ENCODE peak calls at places on chromosome 21, in eight cellular contexts. Q is spleen, S is brain microvascular endothelial cell, J is fibroblast of lung, Z is neural progenitor cell, W is SJSA1, R is heart right ventricle, K is GM23248. C is an unnamed sample. For H3K27me3, the result is how much of the 10 kb centered on the place peaks cover.

GRCh38 chr21:39444406-39445145 is 1.0 kb downstream of the LCA5L start:
- DNase-seq in J (peak), K (peak), Q (no peak), W (no peak), R (no peak), S (peak), Z (peak), C (no peak)

GRCh38 chr21:29298348-29299045 is at the start of gene BACH1:
- DNase-seq in R (peak), Q (peak), S (peak), J (peak), Z (peak), W (peak), K (peak), C (peak)

GRCh38 chr21:37149411-37149810 is 76.4 kb downstream of the TTC3 start:
- DNase-seq in Q (no peak), R (no peak), K (peak), W (no peak), J (peak), S (peak), Z (no peak), C (peak)

GRCh38 chr21:22758478-22758877 is 1760.3 kb downstream of the NCAM2 start:
- DNase-seq in J (peak), W (no peak), R (no peak), K (no peak), Q (no peak), Z (no peak), S (no peak), C (no peak)

GRCh38 chr21:29613021-29613420 is 314.3 kb downstream of the BACH1 start:
- DNase-seq in R (no peak), J (peak), W (no peak), K (peak), S (no peak), Z (no peak), Q (no peak), C (no peak)

GRCh38 chr21:17429936-17430335 is 82.9 kb upstream of the CXADR start:
- DNase-seq in Z (no peak), Q (no peak), R (no peak), W (no peak), J (no peak), S (no peak), K (no peak), C (no peak)

GRCh38 chr21:29053011-29053553 is 20.4 kb downstream of the CCT8 start:
- DNase-seq in J (no peak), Q (no peak), R (no peak), S (no peak), W (no peak), K (no peak), Z (no peak), C (no peak)

GRCh38 chr21:40291560-40291959 is 424.3 kb downstream of the PCP4 start:
- DNase-seq in Z (no peak), R (no peak), K (no peak), S (no peak), Q (no peak), J (no peak), W (no peak), C (no peak)

GRCh38 chr21:36288651-36289243 is 31.2 kb upstream of the MORC3 start:
- DNase-seq in J (no peak), W (no peak), S (no peak), R (no peak), Z (no peak), Q (no peak), K (no peak), C (no peak)

GRCh38 chr21:32307706-32308105 is 9.1 kb downstream of the MRAP start:
- DNase-seq in S (peak), R (no peak), Z (no peak), J (peak), K (no peak), W (no peak), Q (no peak), C (no peak)

GRCh38 chr21:31514598-31514997 is 144.9 kb upstream of the SOD1 start:
- DNase-seq in Q (no peak), J (no peak), R (no peak), W (no peak), K (no peak), S (peak), Z (peak), C (no peak)

GRCh38 chr21:25895565-25896205 is 160.9 kb downstream of the GABPA start:
- DNase-seq in R (no peak), Z (peak), W (no peak), S (no peak), Q (no peak), K (peak), J (peak), C (no peak)

GRCh38 chr21:25709684-25710265 is 24.9 kb downstream of the ATP5PF start:
- DNase-seq in Q (no peak), R (no peak), Z (peak), W (no peak), K (peak), S (no peak), J (no peak), C (no peak)

GRCh38 chr21:42051788-42052187 is 19.3 kb upstream of the UMODL1 start:
- DNase-seq in W (no peak), Z (no peak), R (no peak), Q (peak), J (no peak), S (no peak), K (no peak), C (no peak)

GRCh38 chr21:15431053-15431452 is 298.7 kb upstream of the USP25 start:
- DNase-seq in Z (no peak), K (no peak), J (no peak), R (no peak), W (no peak), S (no peak), Q (no peak), C (no peak)

GRCh38 chr21:27581168-27581567 is 614.3 kb upstream of the ADAMTS5 start:
- DNase-seq in W (no peak), J (no peak), Z (no peak), R (no peak), K (peak), Q (no peak), S (no peak), C (no peak)

GRCh38 chr21:36297938-36298572 is 21.9 kb upstream of the MORC3 start:
- DNase-seq in W (no peak), Q (peak), J (no peak), R (no peak), S (no peak), Z (no peak), K (peak), C (no peak)

GRCh38 chr21:32929633-32930038 is 96.1 kb upstream of the OLIG2 start:
- DNase-seq in Q (no peak), R (no peak), W (no peak), K (no peak), S (no peak), J (no peak), Z (no peak), C (no peak)

GRCh38 chr21:22554690-22555316 is 1556.6 kb downstream of the NCAM2 start:
- DNase-seq in R (no peak), J (no peak), Q (no peak), Z (no peak), S (no peak), W (no peak), K (no peak), C (no peak)

GRCh38 chr21:42158846-42159245 is 60.1 kb upstream of the ABCG1 start:
- DNase-seq in Q (no peak), R (no peak), J (no peak), K (no peak), W (peak), Z (no peak), S (no peak), C (no peak)

GRCh38 chr21:40512590-40512989 is 334.4 kb downstream of the DSCAM start:
- DNase-seq in W (no peak), K (no peak), Q (no peak), J (no peak), Z (peak), S (no peak), R (no peak), C (no peak)

GRCh38 chr21:42161957-42162681 is 56.8 kb upstream of the ABCG1 start:
- DNase-seq in Q (no peak), Z (peak), S (no peak), W (peak), J (no peak), K (no peak), R (no peak), C (no peak)

GRCh38 chr21:23887709-23888303 is 1719.5 kb downstream of the MRPL39 start:
- DNase-seq in S (no peak), R (no peak), Q (peak), J (no peak), Z (no peak), W (no peak), K (no peak), C (no peak)

GRCh38 chr21:38544681-38545080 is 46.4 kb upstream of the ERG start:
- DNase-seq in K (peak), J (no peak), W (no peak), Q (no peak), S (peak), R (no peak), Z (no peak), C (no peak)

GRCh38 chr21:32994305-32994704 is 31.4 kb upstream of the OLIG2 start:
- DNase-seq in Q (no peak), R (no peak), J (peak), Z (no peak), S (peak), W (no peak), K (peak), C (no peak)

GRCh38 chr21:24375201-24375600 is 1232.1 kb downstream of the MRPL39 start:
- DNase-seq in W (no peak), R (no peak), Q (no peak), K (no peak), Z (no peak), J (no peak), S (no peak), C (no peak)

GRCh38 chr21:34184232-34184631 is 110.9 kb downstream of the MRPS6 start:
- DNase-seq in Z (no peak), J (no peak), Q (no peak), K (no peak), W (no peak), R (no peak), S (no peak), C (no peak)
- H3K27ac ChIP-seq in Z (no peak), J (no peak), Q (no peak), K (no peak), W (no peak), R (no peak), S (no peak), C (no peak)

GRCh38 chr21:45981154-45981606 is 390 bp upstream of the COL6A1 start:
- DNase-seq in W (peak), Z (peak), K (peak), J (peak), S (peak), R (peak), Q (peak), C (peak)

GRCh38 chr21:45981641-45982255 is at the start of gene COL6A1:
- DNase-seq in R (peak), W (peak), K (peak), S (no peak), Z (peak), J (no peak), Q (peak), C (no peak)

GRCh38 chr21:45982758-45983731 is 1.5 kb downstream of the COL6A1 start:
- DNase-seq in W (no peak), Z (peak), S (no peak), K (peak), J (no peak), R (peak), Q (peak), C (no peak)

GRCh38 chr21:45980697-45981096 is 873 bp upstream of the COL6A1 start:
- DNase-seq in R (no peak), Z (no peak), W (no peak), K (no peak), S (no peak), Q (no peak), J (no peak), C (no peak)

DNA sequence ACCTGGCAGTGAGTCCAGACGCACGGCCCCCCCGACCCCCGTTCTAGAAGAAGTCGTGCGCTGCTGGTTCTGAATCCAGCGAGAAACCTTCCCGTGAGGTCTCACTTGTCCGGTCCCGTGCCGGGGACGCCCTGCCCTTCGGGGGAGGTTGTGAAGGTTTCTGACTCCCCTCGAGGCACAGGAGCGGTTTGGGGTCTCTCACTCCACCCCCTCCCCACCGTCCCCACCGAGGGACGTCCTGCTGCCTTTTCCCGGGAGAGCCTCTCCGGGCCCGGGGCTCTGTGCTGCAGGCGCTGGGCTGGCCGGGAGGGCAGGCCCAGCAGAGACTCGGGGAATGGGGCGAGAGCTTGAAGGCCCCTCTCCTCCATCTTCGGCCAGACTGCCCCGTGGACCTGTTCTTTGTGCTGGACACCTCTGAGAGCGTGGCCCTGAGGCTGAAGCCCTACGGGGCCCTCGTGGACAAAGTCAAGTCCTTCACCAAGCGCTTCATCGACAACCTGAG is 737 bp downstream of the COL6A1 start:
- DNase-seq in R (peak), W (no peak), K (peak), Z (peak), J (no peak), Q (peak), S (no peak), C (no peak)
- H3K4me3 ChIP-seq in R (peak), W (peak), K (peak), Z (peak), J (peak), Q (peak), S (peak), C (peak)

GRCh38 chr21:44918581-44919033 is 2.1 kb downstream of the ITGB2 start:
- DNase-seq in R (no peak), K (no peak), J (no peak), Q (peak), Z (peak), W (no peak), S (no peak), C (no peak)

GRCh38 chr21:44919111-44919912 is 1.4 kb downstream of the ITGB2 start:
- DNase-seq in R (no peak), S (no peak), Q (peak), W (no peak), Z (no peak), J (no peak), K (peak), C (no peak)

GRCh38 chr21:44916965-44917364 is 3.7 kb downstream of the ITGB2 start:
- DNase-seq in W (no peak), Z (no peak), J (no peak), S (no peak), R (no peak), Q (no peak), K (no peak), C (no peak)

GRCh38 chr21:44918107-44918470 is 2.6 kb downstream of the ITGB2 start:
- DNase-seq in J (no peak), R (no peak), S (no peak), K (no peak), W (no peak), Q (peak), Z (no peak), C (no peak)

DNA sequence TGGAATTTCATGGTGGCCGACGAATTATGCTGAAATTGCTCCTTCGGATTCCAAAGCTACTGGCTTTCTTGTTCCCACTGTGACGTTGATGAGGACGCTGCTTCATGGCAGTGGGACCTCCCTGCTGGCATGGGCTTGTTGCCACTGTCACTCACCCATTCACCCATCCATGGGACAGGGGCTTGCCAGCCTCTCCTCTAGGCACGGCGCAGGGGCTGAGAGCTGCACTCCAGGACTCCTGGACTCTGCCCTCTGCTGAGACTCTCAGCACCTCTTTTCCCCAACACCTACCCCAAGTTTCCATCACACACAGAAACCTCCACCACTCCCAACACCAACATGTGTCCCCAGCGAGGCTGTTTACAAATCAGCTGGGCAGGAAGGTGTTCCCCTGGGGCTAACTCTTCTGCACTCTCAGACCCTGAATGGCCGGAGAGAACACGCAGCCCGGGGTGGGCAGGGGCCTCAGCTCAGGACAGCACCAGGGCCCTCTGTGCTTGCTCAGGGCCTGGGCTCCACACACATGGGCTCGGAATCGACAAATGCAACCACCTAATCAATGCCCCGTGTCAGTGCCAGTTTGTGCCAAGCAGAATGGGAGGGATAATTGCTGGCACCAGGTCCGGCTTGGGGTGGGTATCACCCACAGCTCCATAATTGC is 3.1 kb downstream of the ITGB2 start:
- DNase-seq in K (no peak), J (no peak), Q (no peak), Z (no peak), R (no peak), S (no peak), W (no peak), C (no peak)
- H3K27me3 ChIP-seq in K (under half), J (under half), Q (under half), Z (half or more), R (under half), S (under half), W (under half), C (half or more)

GRCh38 chr21:44082648-44083436 is 24.4 kb upstream of the PWP2 start:
- DNase-seq in R (no peak), W (no peak), Z (no peak), J (no peak), Q (no peak), S (no peak), K (no peak), C (no peak)

GRCh38 chr21:44084496-44085241 is 22.5 kb upstream of the PWP2 start:
- DNase-seq in R (no peak), K (no peak), J (no peak), Z (no peak), W (no peak), Q (no peak), S (no peak), C (no peak)

GRCh38 chr21:44086636-44087425 is 20.4 kb upstream of the PWP2 start:
- DNase-seq in W (no peak), S (no peak), K (no peak), J (no peak), Z (no peak), Q (no peak), R (no peak), C (no peak)

GRCh38 chr21:44085491-44086321 is 21.5 kb upstream of the PWP2 start:
- DNase-seq in W (no peak), K (no peak), S (no peak), Z (no peak), J (no peak), R (no peak), Q (no peak), C (no peak)

GRCh38 chr21:44083631-44084291 is 23.4 kb upstream of the PWP2 start:
- DNase-seq in Z (no peak), S (peak), R (no peak), J (no peak), W (no peak), Q (peak), K (no peak), C (no peak)
- H3K27ac ChIP-seq in Z (no peak), S (no peak), R (peak), J (peak), W (peak), Q (peak), K (no peak), C (peak)

DNA sequence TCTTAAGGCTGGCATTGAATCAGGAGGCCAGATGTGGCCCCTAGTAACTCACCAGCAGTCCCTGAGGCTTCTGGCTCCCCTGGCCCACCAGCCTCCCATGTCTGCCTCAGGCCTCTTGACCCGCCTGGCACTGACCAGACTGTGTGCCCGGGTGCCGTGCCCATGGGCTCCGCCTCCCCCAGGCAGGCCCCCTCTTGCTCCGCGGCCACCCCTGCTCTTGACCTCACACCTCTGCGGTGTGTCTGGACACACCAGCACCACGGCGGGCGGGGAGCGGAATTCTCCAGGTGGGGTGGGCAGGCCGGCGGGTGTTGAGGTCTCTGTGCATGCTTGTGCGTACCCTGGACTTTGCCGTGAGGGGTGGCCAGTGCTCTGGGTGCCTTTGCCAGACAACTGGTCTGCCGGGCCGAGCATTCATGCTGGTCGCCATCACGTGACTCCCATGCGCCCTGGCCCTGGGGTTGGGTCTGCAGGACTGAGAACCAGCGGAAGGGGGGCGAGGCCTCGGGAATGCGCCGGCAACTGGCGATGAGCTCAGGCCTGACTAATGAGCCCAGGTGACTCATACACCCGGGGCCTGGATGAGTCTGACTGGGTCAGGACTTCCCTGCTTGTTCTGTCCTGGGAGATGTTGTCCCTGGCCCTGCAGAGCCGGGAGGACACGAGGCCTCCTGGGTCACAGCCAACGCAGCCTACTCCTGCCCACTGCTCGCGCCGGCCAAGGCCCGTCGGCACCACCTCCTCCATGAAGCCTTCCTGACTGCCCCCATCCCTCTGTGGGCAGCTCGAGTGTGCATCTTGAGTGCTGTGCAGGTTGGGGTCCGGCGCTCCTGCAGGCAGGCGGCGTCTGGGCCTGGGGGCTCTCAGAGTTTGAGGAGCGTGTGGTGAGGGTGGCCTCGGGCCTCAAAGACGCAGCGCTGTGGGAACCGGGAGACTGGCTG is 22.6 kb downstream of the COL18A1 start:
- DNase-seq in Z (peak), R (no peak), K (peak), S (peak), Q (no peak), J (peak), W (peak), C (peak)
- H3K4me3 ChIP-seq in Z (no peak), R (no peak), K (no peak), S (no peak), Q (no peak), J (no peak), W (no peak), C (no peak)

C was measured in AG04450.